ENCODE peak calls at places on chromosomes 13 and 19, in seven cellular contexts. I, M, J, K, Q, P and B are unnamed samples. For H3K27me3, the result is how much of the 10 kb centered on the place peaks cover.

GRCh38 chr19:47049307-47049700 is 880 bp upstream of the TMEM160 start:
- DNase-seq in I (no peak), M (no peak), J (peak), K (no peak), Q (no peak), P (peak), B (no peak)

GRCh38 chr19:56660381-56661105 is 11.0 kb downstream of the ZNF835 start:
- DNase-seq in I (no peak), M (peak), J (no peak), K (no peak), Q (no peak), P (peak), B (no peak)

GRCh38 chr19:16400911-16401675 is 70.7 kb downstream of the EPS15L1 start:
- DNase-seq in I (peak), M (no peak), J (peak), K (no peak), Q (no peak), P (peak), B (no peak)

GRCh38 chr13:94239135-94239534 is 240.3 kb downstream of the DCT start:
- DNase-seq in I (no peak), M (no peak), J (peak), K (no peak), Q (no peak), P (peak), B (no peak)

GRCh38 chr13:68895696-68896095 is 1211.9 kb upstream of the ATXN8OS start:
- DNase-seq in I (no peak), M (no peak), J (no peak), K (no peak), Q (no peak), P (no peak), B (no peak)

GRCh38 chr19:51695702-51696315 is 2.7 kb downstream of the SPACA6 start:
- DNase-seq in I (no peak), M (no peak), J (no peak), K (no peak), Q (no peak), P (peak), B (no peak)

GRCh38 chr13:50127017-50127725 is 111.9 kb downstream of the KCNRG start:
- DNase-seq in I (peak), M (peak), J (peak), K (peak), Q (no peak), P (peak), B (peak)

GRCh38 chr13:52703482-52703881 is 36.1 kb downstream of the CNMD start:
- DNase-seq in I (no peak), M (no peak), J (no peak), K (no peak), Q (no peak), P (peak), B (no peak)

GRCh38 chr19:39843919-39844793 is 2.0 kb downstream of the FBL start:
- DNase-seq in I (no peak), M (peak), J (peak), K (no peak), Q (no peak), P (no peak), B (no peak)

GRCh38 chr19:16328824-16329482 is 4.3 kb downstream of the KLF2 start:
- DNase-seq in I (no peak), M (no peak), J (peak), K (no peak), Q (no peak), P (peak), B (peak)

GRCh38 chr19:48006762-48007161 is 12.3 kb downstream of the ELSPBP1 start:
- DNase-seq in I (no peak), M (no peak), J (peak), K (no peak), Q (peak), P (peak), B (no peak)

GRCh38 chr19:47430041-47430802 is 10.9 kb upstream of the MEIS3 start:
- DNase-seq in I (peak), M (peak), J (peak), K (peak), Q (no peak), P (peak), B (no peak)

GRCh38 chr19:30854661-30855060 is 482.5 kb downstream of the ZNF536 start:
- DNase-seq in I (no peak), M (no peak), J (no peak), K (no peak), Q (no peak), P (no peak), B (no peak)

GRCh38 chr19:722553-723101 is 13.9 kb downstream of the PALM start:
- DNase-seq in I (no peak), M (no peak), J (no peak), K (no peak), Q (no peak), P (peak), B (no peak)

GRCh38 chr13:72230131-72230530 is 363.1 kb upstream of the DACH1 start:
- DNase-seq in I (no peak), M (no peak), J (no peak), K (no peak), Q (no peak), P (no peak), B (no peak)

GRCh38 chr13:113800576-113800926 is 41.5 kb downstream of the TMEM255B start:
- DNase-seq in I (no peak), M (no peak), J (no peak), K (no peak), Q (no peak), P (peak), B (no peak)

GRCh38 chr19:50478901-50479715 is 2.5 kb upstream of the GARIN5A start:
- DNase-seq in I (no peak), M (no peak), J (peak), K (no peak), Q (no peak), P (peak), B (no peak)

GRCh38 chr19:51365211-51366049 is 758 bp downstream of the ETFB start:
- DNase-seq in I (no peak), M (peak), J (peak), K (no peak), Q (no peak), P (peak), B (no peak)

GRCh38 chr19:43595605-43595998 is 332 bp downstream of the IRGQ start:
- DNase-seq in I (no peak), M (no peak), J (no peak), K (peak), Q (no peak), P (no peak), B (no peak)

GRCh38 chr13:34913040-34913439 is 29.0 kb upstream of the NBEA start:
- DNase-seq in I (no peak), M (no peak), J (peak), K (no peak), Q (no peak), P (no peak), B (no peak)

GRCh38 chr13:103539721-103540120 is 473.5 kb upstream of the SLC10A2 start:
- DNase-seq in I (no peak), M (no peak), J (no peak), K (no peak), Q (no peak), P (no peak), B (no peak)

GRCh38 chr19:39542198-39542597 is 2.2 kb upstream of the EID2 start:
- DNase-seq in I (no peak), M (no peak), J (no peak), K (no peak), Q (no peak), P (no peak), B (no peak)

GRCh38 chr19:45999653-46000121 is 4.4 kb downstream of the CCDC61 start:
- DNase-seq in I (no peak), M (no peak), J (peak), K (no peak), Q (no peak), P (no peak), B (no peak)

GRCh38 chr19:947090-947706 is 21.4 kb downstream of the ARID3A start:
- DNase-seq in I (peak), M (no peak), J (no peak), K (no peak), Q (no peak), P (no peak), B (no peak)

GRCh38 chr13:77300176-77301141 is 26.4 kb downstream of the MYCBP2 start:
- DNase-seq in I (no peak), M (no peak), J (peak), K (no peak), Q (no peak), P (peak), B (no peak)

GRCh38 chr13:109119886-109120285 is 490.5 kb downstream of the MYO16 start:
- DNase-seq in I (no peak), M (no peak), J (no peak), K (no peak), Q (no peak), P (no peak), B (no peak)

GRCh38 chr19:38055040-38055439 is 148.0 kb downstream of the SIPA1L3 start:
- DNase-seq in I (no peak), M (no peak), J (no peak), K (no peak), Q (no peak), P (no peak), B (no peak)

GRCh38 chr13:75537401-75538365 is at the start of gene COMMD6:
- DNase-seq in I (peak), M (peak), J (peak), K (peak), Q (peak), P (peak), B (peak)

GRCh38 chr19:53365899-53366493 is 491 bp downstream of the ZNF525 start:
- DNase-seq in I (no peak), M (no peak), J (peak), K (no peak), Q (no peak), P (peak), B (no peak)

GRCh38 chr13:98222081-98222554 is 45.0 kb upstream of the RNF113B start:
- DNase-seq in I (no peak), M (peak), J (peak), K (no peak), Q (no peak), P (no peak), B (no peak)

GRCh38 chr13:94268661-94269060 is 210.8 kb downstream of the DCT start:
- DNase-seq in I (no peak), M (no peak), J (peak), K (no peak), Q (no peak), P (peak), B (no peak)

GRCh38 chr13:113653264-113654174 is 4.5 kb downstream of the ATP4B start:
- DNase-seq in I (peak), M (no peak), J (no peak), K (no peak), Q (no peak), P (peak), B (no peak)

GRCh38 chr19:13053761-13054604 is 48.7 kb downstream of the LYL1 start:
- DNase-seq in I (peak), M (peak), J (peak), K (no peak), Q (peak), P (peak), B (no peak)
- H3K27me3 ChIP-seq in I (under half), M (under half), J (under half), K (under half), Q (under half), P (under half), B (under half)

DNA sequence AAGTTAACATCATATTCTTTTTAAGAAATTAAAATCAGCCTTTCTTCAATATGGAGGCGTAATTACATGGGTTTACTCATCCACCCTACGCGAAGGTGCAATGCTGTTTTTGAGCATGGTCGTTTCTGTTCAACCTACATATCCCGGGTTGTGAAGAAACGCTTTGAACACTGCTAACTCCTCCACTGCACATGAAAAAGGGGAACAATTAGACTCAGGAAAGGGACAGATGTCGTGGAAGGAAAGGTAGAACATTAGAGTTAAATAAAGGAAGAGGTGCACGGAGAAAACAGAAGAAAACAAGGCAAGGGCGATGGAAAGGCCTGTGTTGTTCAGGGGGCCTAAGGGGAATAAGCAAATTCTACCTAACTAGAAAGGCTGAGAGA is 4.1 kb downstream of the ZIC5 start:
- DNase-seq in I (no peak), M (no peak), J (no peak), K (no peak), Q (no peak), P (no peak), B (no peak)
- H3K27me3 ChIP-seq in I (under half), M (under half), J (half or more), K (under half), Q (under half), P (half or more), B (half or more)

GRCh38 chr19:44700547-44700946 is 1.6 kb downstream of the CEACAM16 start:
- DNase-seq in I (no peak), M (no peak), J (no peak), K (no peak), Q (no peak), P (peak), B (no peak)
- H3K27me3 ChIP-seq in I (under half), M (under half), J (under half), K (under half), Q (under half), P (under half), B (under half)

DNA sequence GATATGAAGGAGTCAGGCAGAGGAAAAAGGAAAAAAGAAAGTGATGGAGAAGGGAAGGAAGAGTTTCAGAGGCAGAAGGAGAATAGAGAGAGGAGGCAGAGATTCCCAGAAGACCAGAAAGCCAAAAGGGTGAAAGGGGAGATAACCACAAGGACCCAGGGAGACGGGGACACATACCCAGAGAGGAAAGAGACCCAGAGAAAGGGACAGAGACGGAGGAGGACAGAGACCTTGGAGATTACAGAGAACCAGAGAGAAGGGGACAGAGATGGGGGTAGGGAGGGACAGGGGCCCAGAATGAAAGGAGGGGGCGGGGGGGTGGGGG is 1.4 kb downstream of the PTH2 start:
- DNase-seq in I (no peak), M (no peak), J (no peak), K (no peak), Q (no peak), P (peak), B (no peak)
- H3K27me3 ChIP-seq in I (under half), M (under half), J (half or more), K (under half), Q (under half), P (half or more), B (under half)

DNA sequence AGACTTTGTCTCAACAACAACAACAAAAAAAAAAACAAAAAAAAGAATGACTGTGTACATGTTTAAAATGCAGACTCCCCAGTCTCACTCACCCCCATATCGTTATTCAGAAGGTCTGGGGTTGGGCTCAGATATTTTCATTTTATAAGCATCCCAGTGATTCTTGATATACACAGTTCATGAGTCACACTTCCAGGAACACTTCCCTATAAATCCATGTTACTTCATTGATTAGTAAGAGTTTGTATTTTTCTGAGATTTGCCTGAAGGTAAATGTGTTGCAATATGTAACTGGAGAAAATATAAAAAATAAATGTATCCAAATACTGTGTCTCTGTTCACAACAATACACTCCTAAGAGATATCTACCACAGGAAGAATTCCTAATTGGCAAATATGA is 6.7 kb upstream of the PDX1 start:
- DNase-seq in I (no peak), M (no peak), J (no peak), K (no peak), Q (no peak), P (no peak), B (no peak)
- H3K27me3 ChIP-seq in I (under half), M (under half), J (half or more), K (under half), Q (under half), P (under half), B (under half)

DNA sequence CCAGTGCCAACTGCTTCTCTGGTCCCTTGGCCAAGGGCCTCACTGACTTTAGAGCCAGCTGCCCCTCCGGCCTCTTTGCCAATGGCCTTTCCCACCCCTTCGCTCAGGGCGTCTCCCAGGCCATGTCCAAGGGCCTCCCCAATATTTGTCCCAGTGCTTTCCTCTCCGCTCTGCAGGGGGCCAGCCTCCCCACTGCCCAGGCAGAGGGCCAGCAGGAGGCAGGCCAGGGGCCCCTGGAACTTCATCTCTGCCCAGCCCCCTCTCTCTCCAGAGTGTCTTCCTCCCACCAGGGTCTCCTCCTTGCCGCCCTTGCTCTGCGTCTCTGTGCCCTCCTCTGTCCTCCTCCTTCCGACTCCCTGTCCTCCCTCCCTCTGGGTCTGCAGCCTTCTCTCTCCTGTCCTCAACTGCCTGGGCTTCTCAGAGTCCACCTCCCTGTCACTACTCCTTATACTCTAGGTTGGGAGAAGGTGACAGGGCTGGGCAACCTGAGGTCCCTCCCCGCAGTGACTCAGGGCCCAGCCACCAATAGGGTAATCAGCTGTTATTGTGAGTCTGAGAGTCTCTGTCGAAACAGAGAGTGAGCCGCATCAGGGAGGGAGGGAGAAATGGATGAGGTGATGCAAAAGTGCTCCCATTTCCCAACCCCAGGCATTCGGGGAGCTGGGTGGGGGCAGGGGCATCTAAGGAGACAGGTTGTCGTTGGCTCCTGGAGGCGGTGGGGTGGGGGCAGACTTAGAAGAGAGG is at the start of gene DMKN:
- DNase-seq in I (no peak), M (no peak), J (peak), K (no peak), Q (peak), P (peak), B (no peak)
- H3K27me3 ChIP-seq in I (under half), M (under half), J (under half), K (under half), Q (under half), P (under half), B (under half)

GRCh38 chr19:17871878-17872250 is at the start of gene SLC5A5:
- DNase-seq in I (no peak), M (no peak), J (no peak), K (no peak), Q (no peak), P (peak), B (no peak)

GRCh38 chr19:17872251-17873001 is 681 bp downstream of the SLC5A5 start:
- DNase-seq in I (no peak), M (no peak), J (no peak), K (peak), Q (no peak), P (peak), B (no peak)

GRCh38 chr19:17877696-17878095 is 6.0 kb downstream of the SLC5A5 start:
- DNase-seq in I (no peak), M (no peak), J (no peak), K (no peak), Q (no peak), P (no peak), B (no peak)

GRCh38 chr19:17873661-17874422 is 2.1 kb downstream of the SLC5A5 start:
- DNase-seq in I (no peak), M (peak), J (peak), K (peak), Q (peak), P (peak), B (peak)

GRCh38 chr19:17874423-17875135 is 2.8 kb downstream of the SLC5A5 start:
- DNase-seq in I (no peak), M (no peak), J (no peak), K (no peak), Q (no peak), P (peak), B (no peak)
- H3K27me3 ChIP-seq in I (under half), M (under half), J (under half), K (under half), Q (under half), P (under half), B (under half)

GRCh38 chr19:6979341-6979740 is 41.9 kb downstream of the MBD3L2B start:
- DNase-seq in I (no peak), M (no peak), J (no peak), K (no peak), Q (no peak), P (no peak), B (no peak)
- H3K27me3 ChIP-seq in I (under half), M (under half), J (under half), K (under half), Q (under half), P (under half), B (under half)

GRCh38 chr19:35136231-35136630 is 1.4 kb upstream of the LGI4 start:
- DNase-seq in I (no peak), M (no peak), J (no peak), K (no peak), Q (no peak), P (peak), B (no peak)
- H3K27me3 ChIP-seq in I (under half), M (under half), J (under half), K (under half), Q (under half), P (under half), B (under half)